ENCODE peak calls at places on chromosomes 12 and 14, in four cellular contexts. J is tibial nerve, O is kidney epithelial cell, T is GM10248. Q is an unnamed sample.

GRCh38 chr12:40697566-40698257 is 5.5 kb downstream of the CNTN1 start:
- DNase-seq in J (no peak), O (no peak), T (no peak), Q (no peak)

GRCh38 chr14:101595887-101596721 is 34.8 kb downstream of the DIO3 start:
- DNase-seq in J (no peak), O (no peak), T (no peak), Q (no peak)

GRCh38 chr12:12560587-12561304 is 1.9 kb downstream of the DUSP16 start:
- DNase-seq in J (no peak), O (peak), T (peak), Q (no peak)

GRCh38 chr12:4212845-4213244 is 60.7 kb upstream of the CCND2 start:
- DNase-seq in J (no peak), O (no peak), T (no peak), Q (no peak)

GRCh38 chr14:65192686-65193085 is 90.4 kb upstream of the MAX start:
- DNase-seq in J (no peak), O (no peak), T (no peak), Q (no peak)

GRCh38 chr14:93788557-93789365 is 476 bp upstream of the PRIMA1 start:
- DNase-seq in J (no peak), O (no peak), T (no peak), Q (no peak)

GRCh38 chr12:106246891-106247730 is 709 bp downstream of the CKAP4 start:
- DNase-seq in J (peak), O (no peak), T (peak), Q (no peak)

GRCh38 chr12:66648336-66648735 is 30.5 kb downstream of the GRIP1 start:
- DNase-seq in J (no peak), O (no peak), T (no peak), Q (no peak)

GRCh38 chr12:18108611-18109010 is 18.6 kb upstream of the RERGL start:
- DNase-seq in J (no peak), O (no peak), T (no peak), Q (no peak)

GRCh38 chr14:88245321-88245720 is 77.7 kb downstream of the KCNK10 start:
- DNase-seq in J (no peak), O (no peak), T (no peak), Q (no peak)

GRCh38 chr12:101707131-101707782 is 9.8 kb downstream of the CHPT1 start:
- DNase-seq in J (no peak), O (no peak), T (no peak), Q (no peak)

GRCh38 chr14:105150368-105151111 is 18.0 kb downstream of the JAG2 start:
- DNase-seq in J (no peak), O (no peak), T (no peak), Q (no peak)

GRCh38 chr12:27905285-27906126 is 67.0 kb downstream of the PTHLH start:
- DNase-seq in J (no peak), O (no peak), T (no peak), Q (no peak)

GRCh38 chr12:16389594-16389993 is 42.1 kb downstream of the MGST1 start:
- DNase-seq in J (no peak), O (no peak), T (no peak), Q (no peak)

GRCh38 chr12:3759878-3760277 is 7.0 kb upstream of the CRACR2A start:
- DNase-seq in J (no peak), O (no peak), T (no peak), Q (no peak)

GRCh38 chr12:109863961-109864712 is 16.2 kb downstream of the GLTP start:
- DNase-seq in J (no peak), O (no peak), T (no peak), Q (no peak)

GRCh38 chr14:69574266-69574953 is at the start of gene CCDC177:
- DNase-seq in J (no peak), O (no peak), T (peak), Q (peak)

GRCh38 chr12:109452489-109452888 is 24.6 kb downstream of the KCTD10 start:
- DNase-seq in J (no peak), O (no peak), T (no peak), Q (no peak)

GRCh38 chr14:96588410-96589249 is 86.4 kb downstream of the PAPOLA start:
- DNase-seq in J (no peak), O (no peak), T (no peak), Q (no peak)

GRCh38 chr12:131860472-131861260 is 32.5 kb downstream of the MMP17 start:
- DNase-seq in J (peak), O (no peak), T (no peak), Q (no peak)

GRCh38 chr14:76666746-76667145 is 94.5 kb upstream of the VASH1 start:
- DNase-seq in J (no peak), O (no peak), T (no peak), Q (no peak)

GRCh38 chr12:56377310-56377988 is 14.8 kb upstream of the APOF start:
- DNase-seq in J (no peak), O (peak), T (no peak), Q (no peak)

GRCh38 chr12:101854747-101855146 is 22.6 kb upstream of the DRAM1 start:
- DNase-seq in J (no peak), O (no peak), T (peak), Q (no peak)

GRCh38 chr12:9799961-9800360 is 27.3 kb upstream of the KLRF1 start:
- DNase-seq in J (no peak), O (no peak), T (no peak), Q (no peak)

GRCh38 chr14:49946320-49947141 is 53.6 kb downstream of the ARF6 start:
- DNase-seq in J (no peak), O (no peak), T (no peak), Q (no peak)

GRCh38 chr12:27555316-27555715 is 31.3 kb downstream of the PPFIBP1 start:
- DNase-seq in J (no peak), O (no peak), T (no peak), Q (no peak)

GRCh38 chr12:75623631-75624118 is 112.3 kb upstream of the KRR1 start:
- DNase-seq in J (no peak), O (no peak), T (no peak), Q (no peak)

GRCh38 chr12:48818831-48819590 is 715 bp downstream of the CACNB3 start:
- DNase-seq in J (no peak), O (no peak), T (no peak), Q (no peak)

GRCh38 chr14:101721951-101722661 is 39.4 kb upstream of the PPP2R5C start:
- DNase-seq in J (no peak), O (no peak), T (no peak), Q (no peak)

GRCh38 chr14:90467501-90467900 is 70.7 kb downstream of the CALM1 start:
- DNase-seq in J (no peak), O (no peak), T (no peak), Q (no peak)

DNA sequence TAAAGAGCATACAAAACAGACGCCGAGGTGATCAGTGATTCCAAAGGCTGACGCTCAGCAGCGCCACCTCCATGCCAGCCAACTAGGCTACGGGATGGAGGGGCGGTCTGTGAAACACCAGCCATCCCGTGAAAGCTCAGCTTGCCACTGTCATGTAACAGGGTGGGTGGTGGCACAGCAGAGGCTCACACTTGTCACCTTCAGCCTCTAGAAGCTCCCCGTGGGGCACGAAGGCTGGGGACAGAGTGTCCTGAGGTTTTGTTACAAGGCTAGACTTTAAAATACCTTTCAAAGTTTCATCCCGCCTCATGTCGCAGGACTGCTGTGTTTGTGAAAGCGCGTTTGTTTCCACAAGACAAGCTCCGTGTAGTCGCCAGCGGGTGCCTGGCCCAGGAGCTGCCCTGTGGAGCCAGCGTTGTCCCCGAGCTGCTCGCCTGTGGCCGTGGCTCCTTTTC is 20.7 kb downstream of the XRCC3 start:
- DNase-seq in J (no peak), O (no peak), T (no peak), Q (no peak)
- TF ChIP-seq CTCF in J (no peak), O (no peak), T (no peak), Q (no peak)

DNA sequence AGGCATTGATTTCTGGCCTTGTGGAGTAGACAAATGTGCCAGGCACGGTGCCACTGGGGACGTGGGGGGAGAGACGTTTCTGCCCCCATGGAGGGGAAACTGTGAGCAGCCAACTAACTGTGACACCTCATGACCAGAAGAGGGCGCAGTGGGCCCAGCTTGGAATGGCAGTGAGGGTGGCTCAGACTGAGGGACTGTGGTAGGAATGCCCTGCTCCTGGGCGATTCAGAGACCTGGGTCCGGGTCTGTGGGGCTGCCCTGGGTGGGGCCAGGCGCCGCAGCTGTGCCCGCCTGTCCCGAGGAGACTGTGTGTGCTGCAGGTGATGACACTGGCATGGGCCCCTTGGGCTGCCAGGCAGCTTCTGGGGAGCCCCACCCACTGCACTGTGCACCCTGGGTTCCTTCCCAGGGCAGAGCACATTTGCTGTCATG is 60.6 kb downstream of the SLC25A47 start:
- DNase-seq in J (no peak), O (no peak), T (peak), Q (peak)
- TF ChIP-seq CTCF in J (peak), O (peak), T (peak), Q (peak)

GRCh38 chr14:53432378-53432802 is 279.3 kb upstream of the DDHD1 start:
- DNase-seq in J (no peak), O (no peak), T (peak), Q (no peak)
- TF ChIP-seq CTCF in J (peak), O (peak), T (peak), Q (peak)

DNA sequence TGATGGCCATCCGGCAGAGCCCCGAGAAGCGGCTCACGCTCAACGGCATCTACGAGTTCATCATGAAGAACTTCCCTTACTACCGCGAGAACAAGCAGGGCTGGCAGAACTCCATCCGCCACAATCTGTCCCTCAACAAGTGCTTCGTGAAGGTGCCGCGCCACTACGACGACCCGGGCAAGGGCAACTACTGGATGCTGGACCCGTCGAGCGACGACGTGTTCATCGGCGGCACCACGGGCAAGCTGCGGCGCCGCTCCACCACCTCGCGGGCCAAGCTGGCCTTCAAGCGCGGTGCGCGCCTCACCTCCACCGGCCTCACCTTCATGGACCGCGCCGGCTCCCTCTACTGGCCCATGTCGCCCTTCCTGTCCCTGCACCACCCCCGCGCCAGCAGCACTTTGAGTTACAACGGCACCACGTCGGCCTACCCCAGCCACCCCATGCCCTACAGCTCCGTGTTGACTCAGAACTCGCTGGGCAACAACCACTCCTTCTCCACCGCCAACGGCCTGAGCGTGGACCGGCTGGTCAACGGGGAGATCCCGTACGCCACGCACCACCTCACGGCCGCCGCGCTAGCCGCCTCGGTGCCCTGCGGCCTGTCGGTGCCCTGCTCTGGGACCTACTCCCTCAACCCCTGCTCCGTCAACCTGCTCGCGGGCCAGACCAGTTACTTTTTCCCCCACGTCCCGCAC is 1.4 kb downstream of the FOXG1 start:
- DNase-seq in J (no peak), O (no peak), T (no peak), Q (no peak)
- TF ChIP-seq CTCF in J (no peak), O (peak), T (no peak), Q (no peak)